ENCODE peak calls at places on chromosomes 2 and 18, in seven cellular contexts. K, R, F, V, A, X and Z are unnamed samples.

GRCh38 chr2:241957276-241957675 is 87.7 kb downstream of the RTP5 start:
- DNase-seq in K (no peak), R (no peak), F (no peak), V (no peak), A (no peak), X (no peak), Z (no peak)

GRCh38 chr2:206728277-206729199 is 10.3 kb upstream of the DYTN start:
- DNase-seq in K (no peak), R (no peak), F (no peak), V (no peak), A (peak; percentile 5), X (peak; percentile 66), Z (no peak)

GRCh38 chr2:136128905-136129304 is 11.0 kb upstream of the CXCR4 start:
- DNase-seq in K (no peak), R (no peak), F (no peak), V (no peak), A (no peak), X (no peak), Z (no peak)

GRCh38 chr2:128316777-128317185 is 1.9 kb downstream of the HS6ST1 start:
- DNase-seq in K (no peak), R (no peak), F (peak; percentile 81), V (no peak), A (no peak), X (peak; percentile 14), Z (no peak)

GRCh38 chr18:8773980-8774379 is 68.6 kb downstream of the MTCL1 start:
- DNase-seq in K (no peak), R (no peak), F (no peak), V (no peak), A (no peak), X (no peak), Z (no peak)

GRCh38 chr2:74440378-74441110 is 1.2 kb downstream of the RTKN start:
- DNase-seq in K (no peak), R (peak; percentile 58), F (peak; percentile 95), V (peak; percentile 92), A (peak; percentile 100), X (peak; percentile 92), Z (peak; percentile 74)

GRCh38 chr2:112160591-112161250 is 22.5 kb downstream of the FBLN7 start:
- DNase-seq in K (no peak), R (no peak), F (no peak), V (no peak), A (no peak), X (no peak), Z (peak; percentile 49)

GRCh38 chr2:26561918-26562810 is 79.0 kb downstream of the CIB4 start:
- DNase-seq in K (no peak), R (no peak), F (no peak), V (peak; percentile 59), A (peak; percentile 92), X (peak; percentile 65), Z (no peak)

GRCh38 chr2:190407662-190408537 is at the start of gene MFSD6:
- DNase-seq in K (no peak), R (peak; percentile 28), F (no peak), V (peak; percentile 73), A (peak; percentile 32), X (peak; percentile 44), Z (peak; percentile 89)

GRCh38 chr2:62265116-62265515 is 69.2 kb downstream of the B3GNT2 start:
- DNase-seq in K (no peak), R (no peak), F (no peak), V (no peak), A (no peak), X (peak; percentile 87), Z (no peak)

GRCh38 chr18:37571266-37571665 is 5.7 kb upstream of the CELF4 start:
- DNase-seq in K (no peak), R (no peak), F (no peak), V (no peak), A (no peak), X (no peak), Z (no peak)

GRCh38 chr2:38428940-38429339 is 51.9 kb upstream of the ATL2 start:
- DNase-seq in K (no peak), R (no peak), F (no peak), V (no peak), A (no peak), X (no peak), Z (no peak)

GRCh38 chr2:231626449-231626848 is 33.8 kb downstream of the TEX44 start:
- DNase-seq in K (no peak), R (no peak), F (no peak), V (no peak), A (no peak), X (no peak), Z (no peak)

GRCh38 chr2:231617059-231617926 is 24.6 kb downstream of the TEX44 start:
- DNase-seq in K (no peak), R (no peak), F (no peak), V (no peak), A (no peak), X (peak; percentile 59), Z (no peak)

GRCh38 chr2:231622963-231623362 is 30.3 kb downstream of the TEX44 start:
- DNase-seq in K (no peak), R (no peak), F (no peak), V (no peak), A (no peak), X (no peak), Z (no peak)

DNA sequence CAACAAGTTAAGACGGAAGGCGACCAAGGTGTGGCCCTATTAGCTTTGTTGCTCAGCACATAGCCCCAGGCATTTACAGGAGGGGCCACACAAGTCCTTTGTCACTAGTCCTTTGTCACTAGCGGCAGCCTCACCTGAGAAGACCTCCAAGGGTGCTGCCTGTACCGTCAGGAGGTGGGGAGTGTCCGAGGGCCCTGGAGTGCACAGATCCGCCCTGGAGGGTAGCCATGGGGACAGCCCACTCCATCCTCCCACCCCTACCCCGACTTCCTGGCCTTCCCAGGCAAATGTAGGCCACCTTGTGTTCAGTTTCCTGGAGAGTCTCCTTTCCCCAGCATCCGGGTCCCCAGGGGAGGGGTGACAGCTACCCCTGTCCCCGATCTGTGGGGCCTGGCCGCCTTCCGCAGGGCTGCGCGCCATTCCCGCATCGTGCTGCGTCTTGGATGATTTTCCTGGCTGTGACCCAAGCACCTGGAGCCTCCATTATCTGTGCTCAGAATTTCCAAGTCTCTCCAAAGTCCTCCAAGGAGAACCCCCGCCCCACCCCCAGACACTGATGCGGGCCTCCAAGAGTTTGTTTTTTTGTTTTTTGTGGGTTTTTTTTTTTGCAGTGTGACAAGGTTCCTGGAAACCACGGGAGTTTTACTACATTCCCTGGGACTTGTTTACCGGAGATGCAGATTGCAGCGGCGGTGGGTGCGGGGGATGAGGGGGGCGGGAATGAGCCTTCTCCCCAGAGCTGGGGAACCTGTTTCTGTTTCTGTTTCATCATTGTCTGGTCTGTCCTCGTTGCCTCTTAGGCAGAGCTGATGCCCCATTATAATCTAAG is 28.6 kb downstream of the TEX44 start:
- DNase-seq in K (no peak), R (peak; percentile 85), F (no peak), V (peak; percentile 39), A (no peak), X (no peak), Z (peak; percentile 63)
- H3K4me3 ChIP-seq in K (peak overlapping the region; percentile 39), R (peak overlapping the region; percentile 5), F (peak overlapping the region; percentile 36), V (no peak overlapping the region), A (no peak overlapping the region), X (no peak overlapping the region), Z (no peak overlapping the region)

DNA sequence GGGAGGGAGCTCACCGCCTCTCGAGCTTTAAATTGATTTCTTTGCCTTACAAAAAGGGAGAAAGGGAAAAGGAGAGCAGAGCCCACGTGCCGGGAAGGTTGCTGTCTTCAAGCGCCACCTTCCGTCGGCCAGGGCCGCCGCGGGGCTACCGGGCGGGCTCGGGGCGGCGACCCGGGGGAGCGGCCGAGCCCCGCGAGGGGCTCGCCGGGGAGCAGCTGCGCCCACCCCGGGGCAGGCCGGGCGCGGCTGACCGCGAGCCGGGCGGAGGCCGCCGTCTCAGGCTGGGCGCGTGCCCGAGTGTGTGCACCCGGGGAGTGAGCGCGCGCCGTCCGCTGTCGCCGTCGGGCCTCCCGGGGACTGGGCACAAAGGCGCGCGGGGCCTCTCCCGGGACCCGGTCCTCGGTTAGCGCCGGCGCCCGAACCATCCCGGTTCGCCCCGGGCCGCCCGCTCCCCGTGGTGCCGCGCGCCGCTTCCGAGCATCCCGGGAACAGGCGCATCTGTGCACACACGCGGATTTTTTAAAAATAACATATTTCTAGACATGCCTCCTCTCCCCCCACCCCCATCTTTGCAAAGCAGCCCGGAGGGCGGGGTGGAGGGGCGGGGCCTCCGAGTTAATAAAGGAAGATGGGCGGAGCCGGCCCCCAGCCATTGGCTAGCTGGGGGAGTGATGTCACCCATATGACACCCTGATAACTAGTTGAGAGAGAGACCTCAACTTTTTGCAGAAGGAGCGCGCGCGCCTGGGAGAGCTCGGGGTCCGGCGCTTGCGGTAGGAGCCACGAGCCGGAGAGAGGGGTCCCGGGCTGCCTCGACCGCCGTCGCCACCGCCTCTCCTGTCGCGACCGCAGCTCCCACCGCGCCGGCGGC is at the start of gene SOX11:
- DNase-seq in K (no peak), R (no peak), F (peak; percentile 78), V (no peak), A (no peak), X (no peak), Z (no peak)
- TF ChIP-seq CTCF in K (no peak), R (no peak), F (no peak), V (no peak), A (no peak), X (no peak), Z (no peak)

DNA sequence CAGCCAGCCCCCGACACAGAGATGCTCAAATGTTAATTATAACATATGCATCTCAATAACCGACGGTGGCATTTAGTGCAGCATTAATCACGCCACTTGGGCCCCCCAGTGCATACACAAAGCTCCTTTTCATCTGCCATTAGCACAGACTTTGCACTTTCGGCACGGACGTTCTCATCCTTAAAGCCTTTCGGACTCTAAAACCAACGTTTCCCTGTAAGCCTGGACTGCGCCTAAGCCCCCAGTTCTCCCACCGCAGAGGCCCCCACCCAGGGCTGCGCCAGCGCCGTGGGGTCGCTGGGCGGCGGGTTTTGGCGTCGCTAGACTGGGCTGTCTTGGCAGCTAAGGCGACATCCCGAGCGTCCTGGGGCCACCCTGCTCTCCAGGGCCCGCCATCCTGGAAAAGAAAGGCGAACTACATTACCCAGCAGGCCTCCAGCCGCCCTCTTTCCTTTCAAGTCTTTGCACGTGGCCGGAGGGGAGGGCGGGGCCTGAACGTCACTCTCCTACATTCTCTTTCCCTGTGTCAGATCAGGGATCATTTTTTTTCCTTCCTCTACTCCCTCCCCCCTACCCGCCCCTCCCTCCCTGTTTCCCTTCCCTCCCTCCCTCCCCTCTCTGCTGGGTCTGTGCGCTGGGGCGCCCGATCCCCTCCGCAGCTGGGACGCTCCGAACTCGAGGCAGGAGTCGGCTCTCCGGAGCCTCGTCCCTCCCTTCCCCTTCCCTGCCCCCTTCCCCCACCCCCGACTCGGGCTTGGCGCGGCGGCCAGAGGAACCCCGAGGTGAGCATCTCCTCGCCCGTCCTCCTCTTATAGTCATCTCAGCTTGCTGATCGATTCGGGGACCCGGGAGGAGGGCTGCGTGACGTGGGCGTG is at the start of gene CTIF:
- DNase-seq in K (peak; percentile 69), R (peak; percentile 98), F (peak; percentile 100), V (peak; percentile 96), A (peak; percentile 90), X (peak; percentile 90), Z (peak; percentile 99)
- TF ChIP-seq POLR2A in K (no peak), R (peak; percentile 44), F (no peak), V (peak; percentile 65), A (peak; percentile 37), X (no peak), Z (no peak)

DNA sequence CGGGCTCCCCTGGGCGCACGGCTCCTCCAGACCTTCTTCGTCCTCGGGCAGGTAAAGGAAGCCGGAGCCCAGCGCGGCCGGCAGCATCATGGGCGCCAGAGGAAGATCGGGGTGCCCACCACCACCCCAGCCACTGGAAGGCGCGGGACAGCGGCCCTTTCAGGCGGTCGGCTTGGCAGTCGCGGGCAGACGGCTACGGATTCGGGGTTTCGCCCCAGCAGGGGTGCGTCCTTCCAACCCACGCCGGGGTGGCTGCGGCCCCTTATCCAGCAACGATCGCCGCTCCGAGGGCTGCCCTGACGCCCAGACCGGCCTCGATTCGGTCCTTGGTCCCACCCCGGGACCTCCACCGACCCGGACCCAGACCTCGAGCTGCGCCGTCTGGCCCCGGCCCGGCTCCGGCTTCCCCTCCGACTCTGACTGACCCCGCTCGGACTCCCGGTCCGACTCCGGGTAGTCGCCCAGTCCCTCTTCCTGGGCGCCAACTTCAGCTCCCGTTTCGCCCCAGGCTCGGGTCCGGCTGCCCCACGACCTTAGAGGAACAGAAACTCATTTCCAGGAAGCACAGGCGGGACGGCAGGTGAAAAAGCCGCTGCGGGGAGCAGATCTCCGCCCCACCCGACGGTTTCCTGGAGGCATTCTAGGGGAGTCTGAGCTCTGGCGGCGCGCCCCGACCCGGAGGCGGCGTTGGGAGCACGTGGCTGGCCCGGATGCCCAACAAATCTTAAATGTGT is 30.2 kb upstream of the SSB start:
- DNase-seq in K (no peak), R (no peak), F (no peak), V (peak; percentile 51), A (no peak), X (no peak), Z (no peak)
- H3K4me3 ChIP-seq in K (peak overlapping the region; percentile 59), R (no peak overlapping the region), F (peak overlapping the region; percentile 43), V (peak overlapping the region; percentile 45), A (no peak overlapping the region), X (no peak overlapping the region), Z (peak overlapping the region; percentile 30)